ENCODE peak calls at places on chromosome 20, in six cellular contexts. A, U, S, C, Y and V are unnamed samples.

GRCh38 chr20:47258745-47259695 is 97.5 kb downstream of the ZMYND8 start:
- DNase-seq in A (peak; percentile 86), U (peak; percentile 90), S (peak; percentile 63), C (no peak), Y (no peak), V (no peak)

GRCh38 chr20:21106171-21106694 is at the start of gene LINC00237:
- DNase-seq in A (no peak), U (no peak), S (no peak), C (peak; percentile 39), Y (peak; percentile 46), V (no peak)

GRCh38 chr20:36644032-36644712 is 1.8 kb downstream of the SLA2 start:
- DNase-seq in A (no peak), U (no peak), S (no peak), C (no peak), Y (no peak), V (peak; percentile 50)

GRCh38 chr20:56630506-56631317 is 1.6 kb downstream of the TFAP2C start:
- DNase-seq in A (peak; percentile 25), U (peak; percentile 48), S (no peak), C (peak; percentile 57), Y (peak; percentile 76), V (no peak)

GRCh38 chr20:11844691-11845090 is 73.0 kb upstream of the BTBD3 start:
- DNase-seq in A (peak; percentile 71), U (peak; percentile 74), S (no peak), C (no peak), Y (no peak), V (no peak)

GRCh38 chr20:39081255-39081654 is 119.1 kb downstream of the DHX35 start:
- DNase-seq in A (peak; percentile 31), U (peak; percentile 49), S (peak; percentile 75), C (peak; percentile 77), Y (peak; percentile 82), V (peak; percentile 72)

GRCh38 chr20:21505810-21506530 is 7.9 kb downstream of the NKX2-2 start:
- DNase-seq in A (peak; percentile 15), U (peak; percentile 39), S (peak; percentile 20), C (peak; percentile 73), Y (peak; percentile 89), V (peak; percentile 66)

GRCh38 chr20:5888051-5888450 is 62.3 kb downstream of the TRMT6 start:
- DNase-seq in A (peak; percentile 32), U (peak; percentile 47), S (no peak), C (no peak), Y (no peak), V (no peak)

GRCh38 chr20:25090492-25091429 is 8.8 kb upstream of the VSX1 start:
- DNase-seq in A (no peak), U (no peak), S (no peak), C (no peak), Y (no peak), V (peak; percentile 82)

GRCh38 chr20:8579060-8579459 is 447.0 kb downstream of the PLCB1 start:
- DNase-seq in A (no peak), U (no peak), S (no peak), C (no peak), Y (no peak), V (no peak)

GRCh38 chr20:36861875-36862801 is 13.8 kb upstream of the TLDC2 start:
- DNase-seq in A (peak; percentile 66), U (peak; percentile 79), S (peak; percentile 83), C (peak; percentile 52), Y (peak; percentile 55), V (no peak)

GRCh38 chr20:53656653-53657288 is 63.1 kb upstream of the ZNF217 start:
- DNase-seq in A (peak; percentile 81), U (peak; percentile 81), S (peak; percentile 76), C (no peak), Y (no peak), V (no peak)

GRCh38 chr20:36885355-36885754 is 9.4 kb downstream of the TLDC2 start:
- DNase-seq in A (no peak), U (no peak), S (no peak), C (no peak), Y (peak; percentile 28), V (no peak)

GRCh38 chr20:6169251-6169650 is 46.4 kb upstream of the FERMT1 start:
- DNase-seq in A (peak; percentile 3), U (peak; percentile 18), S (peak; percentile 12), C (no peak), Y (no peak), V (peak; percentile 33)

GRCh38 chr20:19453369-19453768 is 240.9 kb downstream of the SLC24A3 start:
- DNase-seq in A (no peak), U (no peak), S (no peak), C (no peak), Y (no peak), V (no peak)

GRCh38 chr20:61516398-61517208 is 264.5 kb downstream of the CDH4 start:
- DNase-seq in A (peak; percentile 25), U (peak; percentile 49), S (peak; percentile 35), C (no peak), Y (no peak), V (no peak)

GRCh38 chr20:20338133-20338730 is 29.7 kb upstream of the INSM1 start:
- DNase-seq in A (no peak), U (no peak), S (no peak), C (no peak), Y (no peak), V (no peak)

GRCh38 chr20:41563087-41563486 is 55.1 kb downstream of the CHD6 start:
- DNase-seq in A (no peak), U (peak; percentile 6), S (peak; percentile 24), C (no peak), Y (no peak), V (no peak)

GRCh38 chr20:50708845-50709555 is 17.7 kb upstream of the RIPOR3 start:
- DNase-seq in A (no peak), U (no peak), S (no peak), C (no peak), Y (no peak), V (no peak)

GRCh38 chr20:37992802-37993538 is 40.3 kb downstream of the TTI1 start:
- DNase-seq in A (peak; percentile 86), U (peak; percentile 88), S (peak; percentile 78), C (no peak), Y (peak; percentile 47), V (peak; percentile 49)

GRCh38 chr20:50219520-50220086 is 29.0 kb downstream of the CEBPB start:
- DNase-seq in A (no peak), U (peak; percentile 23), S (no peak), C (no peak), Y (no peak), V (no peak)

GRCh38 chr20:14764511-14765369 is 427.3 kb upstream of the FLRT3 start:
- DNase-seq in A (no peak), U (no peak), S (no peak), C (no peak), Y (no peak), V (no peak)

GRCh38 chr20:6053776-6054688 is at the start of gene LRRN4:
- DNase-seq in A (peak; percentile 32), U (peak; percentile 51), S (peak; percentile 26), C (peak; percentile 79), Y (peak; percentile 25), V (no peak)

GRCh38 chr20:53122853-53123252 is 150.7 kb downstream of the TSHZ2 start:
- DNase-seq in A (no peak), U (no peak), S (no peak), C (no peak), Y (no peak), V (no peak)

GRCh38 chr20:7741866-7742265 is 198.4 kb downstream of the HAO1 start:
- DNase-seq in A (peak; percentile 48), U (peak; percentile 56), S (no peak), C (no peak), Y (no peak), V (no peak)

GRCh38 chr20:62898970-62899632 is 27.2 kb downstream of the DIDO1 start:
- DNase-seq in A (no peak), U (no peak), S (no peak), C (no peak), Y (no peak), V (peak; percentile 42)
- H3K9ac ChIP-seq in A (no peak overlapping the region), U (no peak overlapping the region), S (no peak overlapping the region), C (no peak overlapping the region), Y (peak overlapping the region; percentile 23), V (peak overlapping the region; percentile 19)

GRCh38 chr20:46088409-46089075 is 1.2 kb downstream of the NCOA5 start:
- DNase-seq in A (peak; percentile 19), U (peak; percentile 33), S (peak; percentile 8), C (no peak), Y (peak; percentile 26), V (peak; percentile 45)
- H3K4me1 ChIP-seq in A (peaks cover 8% of the 10 kb centered on the region), U (peaks cover 3% of the 10 kb centered on the region), S (peaks cover 7% of the 10 kb centered on the region), C (no peaks in the 10 kb centered on the region), Y (peaks cover 21% of the 10 kb centered on the region), V (peaks cover 9% of the 10 kb centered on the region)

GRCh38 chr20:60310551-60310950 is 352.3 kb downstream of the CDH26 start:
- DNase-seq in A (no peak), U (no peak), S (no peak), C (no peak), Y (no peak), V (no peak)

GRCh38 chr20:60314727-60315126 is 356.5 kb downstream of the CDH26 start:
- DNase-seq in A (no peak), U (no peak), S (no peak), C (no peak), Y (no peak), V (no peak)

GRCh38 chr20:60316759-60317158 is 358.5 kb downstream of the CDH26 start:
- DNase-seq in A (no peak), U (no peak), S (no peak), C (no peak), Y (no peak), V (no peak)

GRCh38 chr20:60313609-60314008 is 355.4 kb downstream of the CDH26 start:
- DNase-seq in A (no peak), U (no peak), S (no peak), C (no peak), Y (no peak), V (no peak)
- TF ChIP-seq CTCF in A (no peak), U (no peak), S (no peak), C (no peak), Y (no peak), V (no peak)

GRCh38 chr20:18237682-18238081 is 50.6 kb upstream of the ZNF133 start:
- DNase-seq in A (no peak), U (no peak), S (no peak), C (no peak), Y (no peak), V (no peak)
- H3K9ac ChIP-seq in A (no peak overlapping the region), U (no peak overlapping the region), S (no peak overlapping the region), C (no peak overlapping the region), Y (no peak overlapping the region), V (no peak overlapping the region)